ENCODE peak calls at places on chromosomes 6 and 20, in five cellular contexts. A is NCI-H446, E is AG04450, I is T-helper 1 cell, F is GM12891. P is an unnamed sample.
A peak's percentile ranks its signal among the peaks of the same experiment; 100 is the strongest.

GRCh38 chr6:131937703-131938631 is 13.2 kb downstream of the CCN2 start:
- DNase-seq in A (peak; percentile 25), E (peak; percentile 56), I (no peak), F (no peak), P (no peak)

GRCh38 chr6:168116975-168117899 is 38.2 kb upstream of the FRMD1 start:
- DNase-seq in A (no peak), E (no peak), I (no peak), F (no peak), P (no peak)

GRCh38 chr20:56513096-56513806 is 11.3 kb upstream of the FAM209A start:
- DNase-seq in A (no peak), E (no peak), I (no peak), F (no peak), P (no peak)

GRCh38 chr20:13119583-13119982 is 101.5 kb upstream of the ISM1 start:
- DNase-seq in A (peak; percentile 71), E (peak; percentile 7), I (peak; percentile 26), F (no peak), P (peak; percentile 41)

GRCh38 chr20:43744966-43745733 is 18.3 kb upstream of the GTSF1L start:
- DNase-seq in A (no peak), E (no peak), I (no peak), F (no peak), P (peak; percentile 31)

GRCh38 chr6:52162940-52163908 is 23.0 kb upstream of the IL17A start:
- DNase-seq in A (peak; percentile 16), E (peak; percentile 1), I (no peak), F (no peak), P (no peak)

GRCh38 chr6:67467341-67467740 is 1167.7 kb upstream of the ADGRB3 start:
- DNase-seq in A (no peak), E (no peak), I (no peak), F (no peak), P (no peak)

GRCh38 chr6:148771212-148771601 is 24.4 kb downstream of the UST start:
- DNase-seq in A (no peak), E (no peak), I (no peak), F (no peak), P (no peak)

GRCh38 chr6:31122803-31123706 is 2.8 kb upstream of the CDSN start:
- DNase-seq in A (no peak), E (peak; percentile 77), I (no peak), F (no peak), P (peak; percentile 99)

GRCh38 chr20:51784299-51784698 is 16.1 kb upstream of the ATP9A start:
- DNase-seq in A (no peak), E (no peak), I (no peak), F (no peak), P (no peak)

GRCh38 chr20:62134735-62135231 is 8.4 kb downstream of the PSMA7 start:
- DNase-seq in A (no peak), E (no peak), I (no peak), F (no peak), P (no peak)

GRCh38 chr6:10316327-10316726 is 98.5 kb downstream of the TFAP2A start:
- DNase-seq in A (no peak), E (peak; percentile 36), I (no peak), F (no peak), P (peak; percentile 67)

GRCh38 chr6:74656442-74656841 is 549.4 kb downstream of the COL12A1 start:
- DNase-seq in A (no peak), E (no peak), I (no peak), F (no peak), P (no peak)

GRCh38 chr6:166572370-166573261 is 13.9 kb downstream of the RAMACL start:
- DNase-seq in A (no peak), E (peak; percentile 86), I (no peak), F (no peak), P (no peak)

GRCh38 chr6:137821486-137821885 is 45.6 kb upstream of the TNFAIP3 start:
- DNase-seq in A (no peak), E (no peak), I (no peak), F (no peak), P (no peak)

GRCh38 chr6:20572940-20573339 is 38.7 kb downstream of the CDKAL1 start:
- DNase-seq in A (no peak), E (no peak), I (no peak), F (no peak), P (no peak)

GRCh38 chr20:577167-577791 is 32.8 kb downstream of the TCF15 start:
- DNase-seq in A (peak; percentile 19), E (no peak), I (no peak), F (no peak), P (no peak)

GRCh38 chr6:142531727-142532126 is 229.9 kb downstream of the ADGRG6 start:
- DNase-seq in A (no peak), E (no peak), I (no peak), F (no peak), P (no peak)

GRCh38 chr6:73985891-73986290 is 289.9 kb downstream of the CD109 start:
- DNase-seq in A (peak; percentile 0), E (no peak), I (no peak), F (no peak), P (peak; percentile 35)

GRCh38 chr6:3650959-3651697 is 100.4 kb downstream of the PXDC1 start:
- DNase-seq in A (no peak), E (no peak), I (no peak), F (no peak), P (no peak)

GRCh38 chr6:32087574-32088486 is 21.3 kb downstream of the TNXB start:
- DNase-seq in A (peak; percentile 55), E (peak; percentile 20), I (peak; percentile 53), F (peak; percentile 66), P (peak; percentile 95)

GRCh38 chr6:41784581-41785171 is 2.8 kb upstream of the TOMM6 start:
- DNase-seq in A (no peak), E (no peak), I (no peak), F (no peak), P (peak; percentile 33)

GRCh38 chr20:33351696-33352095 is 49.6 kb downstream of the CDK5RAP1 start:
- DNase-seq in A (no peak), E (no peak), I (no peak), F (no peak), P (no peak)

GRCh38 chr6:159977242-159978214 is 8.6 kb downstream of the IGF2R start:
- DNase-seq in A (peak; percentile 7), E (no peak), I (no peak), F (no peak), P (no peak)

GRCh38 chr6:69974193-69974592 is 107.8 kb downstream of the COL19A1 start:
- DNase-seq in A (peak; percentile 88), E (no peak), I (no peak), F (no peak), P (peak; percentile 7)

GRCh38 chr20:50292324-50293243 is 102.0 kb downstream of the CEBPB start:
- DNase-seq in A (peak; percentile 40), E (peak; percentile 93), I (no peak), F (no peak), P (peak; percentile 85)

GRCh38 chr6:124993327-124993726 is 31.1 kb downstream of the RNF217 start:
- DNase-seq in A (no peak), E (no peak), I (no peak), F (no peak), P (no peak)

GRCh38 chr6:159193923-159194322 is 24.7 kb downstream of the FNDC1 start:
- DNase-seq in A (no peak), E (no peak), I (no peak), F (no peak), P (no peak)

GRCh38 chr6:158707120-158707519 is 57.3 kb downstream of the SYTL3 start:
- DNase-seq in A (no peak), E (no peak), I (no peak), F (no peak), P (peak; percentile 59)

GRCh38 chr6:3013486-3013885 is 13.8 kb downstream of the NQO2 start:
- DNase-seq in A (no peak), E (no peak), I (no peak), F (no peak), P (no peak)

GRCh38 chr6:126890055-126890454 is 228.4 kb upstream of the RSPO3 start:
- DNase-seq in A (no peak), E (no peak), I (no peak), F (no peak), P (no peak)

GRCh38 chr6:21935561-21936028 is 342.0 kb downstream of the SOX4 start:
- DNase-seq in A (no peak), E (no peak), I (no peak), F (no peak), P (peak; percentile 50)

GRCh38 chr6:160368670-160369069 is 20.5 kb downstream of the SLC22A3 start:
- DNase-seq in A (no peak), E (no peak), I (no peak), F (no peak), P (no peak)

GRCh38 chr6:13395272-13396237 is 67.2 kb upstream of the TBC1D7 start:
- DNase-seq in A (peak; percentile 49), E (peak; percentile 59), I (no peak), F (no peak), P (peak; percentile 69)

GRCh38 chr20:52490715-52491430 is 299.3 kb upstream of the ZFP64 start:
- DNase-seq in A (no peak), E (peak; percentile 85), I (no peak), F (no peak), P (no peak)